ENCODE peak calls at places on chromosomes 11 and 22, in eight cellular contexts. B is endodermal cell; O is CD4-positive, alpha-beta T cell; D is mammary epithelial cell; P is heart right ventricle; F is PC-3; C is astrocyte; V is psoas muscle. G is an unnamed sample.
A peak's percentile ranks its signal among the peaks of the same experiment; 100 is the strongest.

GRCh38 chr11:77267910-77268309 is 33.6 kb downstream of the GDPD4 start:
- DNase-seq in B (no peak), O (no peak), D (peak; percentile 51), P (no peak), F (no peak), C (peak; percentile 83), V (no peak), G (no peak)

GRCh38 chr11:130206141-130206540 is 46.6 kb downstream of the ST14 start:
- DNase-seq in B (no peak), O (no peak), D (no peak), P (no peak), F (no peak), C (no peak), V (no peak), G (no peak)

GRCh38 chr22:20490183-20490940 is 5.2 kb downstream of the KLHL22 start:
- DNase-seq in B (no peak), O (no peak), D (no peak), P (no peak), F (no peak), C (no peak), V (no peak), G (no peak)

GRCh38 chr11:800473-800872 is 2.4 kb upstream of the SLC25A22 start:
- DNase-seq in B (no peak), O (no peak), D (no peak), P (peak; percentile 14), F (no peak), C (no peak), V (peak; percentile 53), G (no peak)

GRCh38 chr22:48835364-48835763 is 992.3 kb downstream of the BRD1 start:
- DNase-seq in B (no peak), O (no peak), D (no peak), P (no peak), F (no peak), C (no peak), V (no peak), G (no peak)

GRCh38 chr22:24066260-24066659 is 55.2 kb downstream of the CABIN1 start:
- DNase-seq in B (no peak), O (no peak), D (peak; percentile 25), P (no peak), F (no peak), C (no peak), V (no peak), G (no peak)

GRCh38 chr11:22454461-22454860 is 116.3 kb downstream of the SLC17A6 start:
- DNase-seq in B (no peak), O (no peak), D (no peak), P (no peak), F (no peak), C (peak; percentile 77), V (no peak), G (no peak)

GRCh38 chr11:3950996-3951662 is 95.7 kb downstream of the STIM1 start:
- DNase-seq in B (peak; percentile 67), O (no peak), D (no peak), P (no peak), F (no peak), C (peak; percentile 65), V (no peak), G (no peak)

GRCh38 chr11:117300301-117300700 is 9.2 kb downstream of the BACE1-AS start:
- DNase-seq in B (peak; percentile 77), O (no peak), D (no peak), P (peak; percentile 33), F (no peak), C (peak; percentile 52), V (no peak), G (no peak)

GRCh38 chr11:66492161-66492865 is 12.1 kb downstream of the DPP3 start:
- DNase-seq in B (no peak), O (no peak), D (no peak), P (no peak), F (no peak), C (peak; percentile 53), V (peak; percentile 26), G (no peak)

GRCh38 chr11:67636962-67637361 is 2.6 kb downstream of the TBX10 start:
- DNase-seq in B (no peak), O (no peak), D (no peak), P (no peak), F (no peak), C (no peak), V (no peak), G (no peak)

GRCh38 chr22:44402196-44403111 is 89.7 kb upstream of the SHISAL1 start:
- DNase-seq in B (peak; percentile 24), O (no peak), D (no peak), P (no peak), F (no peak), C (no peak), V (peak; percentile 18), G (no peak)

GRCh38 chr11:93728792-93729128 is 12.5 kb downstream of the TAF1D start:
- DNase-seq in B (no peak), O (no peak), D (no peak), P (no peak), F (no peak), C (no peak), V (no peak), G (no peak)

GRCh38 chr11:91926967-91927366 is 297.7 kb upstream of the FAT3 start:
- DNase-seq in B (no peak), O (no peak), D (no peak), P (peak; percentile 16), F (no peak), C (no peak), V (peak; percentile 56), G (no peak)

GRCh38 chr11:9982796-9983579 is 311.0 kb downstream of the SBF2 start:
- DNase-seq in B (peak; percentile 91), O (no peak), D (peak; percentile 43), P (no peak), F (peak; percentile 85), C (peak; percentile 44), V (no peak), G (no peak)

GRCh38 chr11:90380206-90380605 is 157.4 kb upstream of the CHORDC1 start:
- DNase-seq in B (no peak), O (no peak), D (no peak), P (no peak), F (no peak), C (no peak), V (no peak), G (no peak)

GRCh38 chr11:131695889-131696429 is 325.5 kb downstream of the NTM start:
- DNase-seq in B (no peak), O (no peak), D (no peak), P (no peak), F (no peak), C (no peak), V (no peak), G (no peak)

DNA sequence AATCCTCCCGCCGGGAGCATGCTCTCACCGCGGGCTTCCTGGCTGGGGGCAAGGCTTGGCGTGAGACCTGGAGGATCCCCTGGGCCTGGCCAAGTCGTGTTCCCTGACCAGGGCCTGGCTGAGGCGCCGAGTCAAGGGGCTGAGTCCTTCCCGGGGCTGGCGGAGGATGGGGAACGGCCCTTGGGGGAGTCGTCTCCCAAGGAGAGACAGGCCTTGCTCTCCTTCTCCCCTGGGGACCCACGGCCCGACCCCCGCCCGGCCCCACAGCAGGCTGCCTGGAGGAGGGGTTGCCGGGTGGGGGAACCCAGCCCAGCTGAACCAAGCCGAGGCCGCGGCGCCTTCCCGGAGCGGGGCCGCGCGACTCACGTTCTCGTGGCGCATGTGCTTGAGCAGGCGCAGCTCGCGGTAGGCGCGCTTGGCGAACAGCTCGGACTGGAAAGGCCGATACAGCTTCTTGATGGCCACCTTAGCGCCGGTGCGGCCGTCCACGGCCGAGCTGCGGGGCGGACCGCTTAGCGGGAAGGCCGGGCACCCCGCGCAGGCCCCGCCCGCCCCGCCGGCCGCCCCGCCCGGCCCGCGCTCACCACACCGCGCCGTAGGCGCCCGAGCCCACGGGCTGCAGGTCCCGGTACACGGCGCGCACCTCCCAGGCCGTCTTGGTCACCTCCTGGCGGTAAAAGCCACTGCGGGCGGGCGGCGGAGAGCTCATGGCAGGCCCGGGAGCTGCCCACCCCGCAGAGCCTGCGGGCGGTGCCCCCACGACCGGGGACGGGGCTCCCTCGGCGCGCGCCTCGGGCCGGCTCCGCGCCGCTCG is 475 bp downstream of the MAPK12 start:
- DNase-seq in B (peak; percentile 78), O (no peak), D (peak; percentile 59), P (peak; percentile 54), F (peak; percentile 50), C (peak; percentile 64), V (peak; percentile 78), G (peak; percentile 58)
- H3K27ac ChIP-seq in B (no peak overlapping the region), O (no peak overlapping the region), D (no peak overlapping the region), P (peak overlapping the region; percentile 28), F (no peak overlapping the region), C (peak overlapping the region; percentile 58), V (peak overlapping the region; percentile 91), G (no peak overlapping the region)

GRCh38 chr22:30307026-30307574 is 17.8 kb upstream of the CASTOR1 start:
- DNase-seq in B (no peak), O (no peak), D (no peak), P (no peak), F (no peak), C (no peak), V (no peak), G (no peak)
- H3K27ac ChIP-seq in B (no peak overlapping the region), O (peak overlapping the region; percentile 74), D (no peak overlapping the region), P (peak overlapping the region; percentile 31), F (no peak overlapping the region), C (no peak overlapping the region), V (no peak overlapping the region), G (peak overlapping the region; percentile 1)

GRCh38 chr11:6321961-6322362 is 1.7 kb upstream of the CAVIN3 start:
- DNase-seq in B (peak; percentile 50), O (no peak), D (peak; percentile 83), P (no peak), F (peak; percentile 37), C (peak; percentile 77), V (no peak), G (no peak)
- H3K27ac ChIP-seq in B (no peak overlapping the region), O (no peak overlapping the region), D (peak overlapping the region; percentile 95), P (peak overlapping the region; percentile 100), F (peak overlapping the region; percentile 36), C (peak overlapping the region; percentile 98), V (peak overlapping the region; percentile 96), G (no peak overlapping the region)

GRCh38 chr22:25120093-25120561 is 79.5 kb upstream of the CRYBB3 start:
- DNase-seq in B (peak; percentile 55), O (no peak), D (peak; percentile 76), P (no peak), F (peak; percentile 77), C (no peak), V (peak; percentile 62), G (no peak)
- H3K27ac ChIP-seq in B (peak overlapping the region; percentile 72), O (no peak overlapping the region), D (peak overlapping the region; percentile 75), P (peak overlapping the region; percentile 82), F (peak overlapping the region; percentile 95), C (no peak overlapping the region), V (peak overlapping the region; percentile 72), G (no peak overlapping the region)

G was measured in caudate nucleus.